ENCODE peak calls at places on chromosomes 4 and X, in ten cellular contexts. A is breast epithelium, V is endothelial cell of umbilical vein, L is K562, P is prostate gland, U is esophagus muscularis mucosa, K is GM12892, N is sigmoid colon, I is GM12891, T is HepG2. M is an unnamed sample.
A peak's percentile ranks its signal among the peaks of the same experiment; 100 is the strongest.

GRCh38 chr4:48331577-48332340 is 9.6 kb upstream of the SLAIN2 start:
- DNase-seq in V (no peak), T (no peak), I (no peak), N (no peak), A (no peak), P (no peak), U (no peak), L (no peak), K (no peak), M (no peak)

GRCh38 chrX:43481601-43482000 is 174.5 kb upstream of the MAOA start:
- DNase-seq in P (no peak), V (no peak), A (no peak), U (no peak), L (peak; percentile 2), T (no peak), N (no peak), K (no peak), I (no peak), M (no peak)

GRCh38 chr4:40827774-40828173 is 78.0 kb downstream of the NSUN7 start:
- DNase-seq in A (no peak), I (no peak), P (no peak), V (no peak), T (no peak), U (no peak), N (no peak), L (no peak), K (no peak), M (no peak)

GRCh38 chr4:144574004-144574403 is 72.0 kb upstream of the HHIP start:
- DNase-seq in N (no peak), T (no peak), L (no peak), V (peak; percentile 33), I (no peak), K (no peak), A (no peak), P (no peak), U (no peak), M (no peak)

GRCh38 chr4:155787113-155787710 is 28.4 kb downstream of the GUCY1B1 start:
- DNase-seq in T (peak; percentile 28), I (no peak), A (no peak), U (no peak), L (no peak), P (peak; percentile 28), K (no peak), N (no peak), V (peak; percentile 75), M (no peak)

GRCh38 chrX:9378980-9379696 is 85.7 kb upstream of the TBL1X start:
- DNase-seq in P (no peak), I (no peak), T (no peak), A (no peak), N (no peak), L (no peak), K (no peak), U (no peak), V (no peak), M (peak; percentile 14)

GRCh38 chrX:103918050-103918449 is 44.4 kb upstream of the TMSB15B start:
- DNase-seq in U (peak; percentile 91), A (no peak), L (peak; percentile 37), N (peak; percentile 77), T (no peak), I (peak; percentile 17), K (peak; percentile 30), V (peak; percentile 59), P (peak; percentile 14), M (peak; percentile 49)

GRCh38 chr4:157014621-157015591 is 43.3 kb upstream of the PDGFC start:
- DNase-seq in I (no peak), N (no peak), T (no peak), V (no peak), P (no peak), L (no peak), K (no peak), U (no peak), A (no peak), M (no peak)

GRCh38 chr4:109410776-109411175 is 22.8 kb upstream of the SEC24B start:
- DNase-seq in P (no peak), I (no peak), U (no peak), N (no peak), K (no peak), T (no peak), L (no peak), V (no peak), A (no peak), M (no peak)

GRCh38 chr4:6563935-6564645 is 10.9 kb upstream of the MAN2B2 start:
- DNase-seq in P (no peak), I (no peak), A (no peak), U (no peak), V (no peak), T (no peak), N (no peak), L (no peak), K (no peak), M (no peak)

GRCh38 chrX:48498374-48498809 is 10.4 kb upstream of the PORCN start:
- DNase-seq in A (no peak), T (no peak), P (no peak), K (no peak), I (no peak), N (no peak), U (no peak), L (no peak), V (peak; percentile 44), M (no peak)

GRCh38 chr4:92451792-92452191 is 148.0 kb downstream of the GRID2 start:
- DNase-seq in K (no peak), P (no peak), I (no peak), N (no peak), U (no peak), A (no peak), L (no peak), T (no peak), V (no peak), M (no peak)

GRCh38 chrX:149938427-149939270 is at the start of gene EOLA2:
- DNase-seq in P (peak; percentile 91), K (peak; percentile 47), I (peak; percentile 43), T (peak; percentile 94), U (peak; percentile 99), N (peak; percentile 98), V (peak; percentile 99), A (peak; percentile 96), L (peak; percentile 76), M (peak; percentile 94)
- TF ChIP-seq POLR2A in P (peak; percentile 56), K (no peak), I (no peak), T (peak; percentile 71), U (peak; percentile 1), N (no peak), V (peak; percentile 34), A (peak; percentile 41), L (peak; percentile 75), M (peak; percentile 32)

GRCh38 chr4:128830906-128831525 is 21.5 kb downstream of the JADE1 start:
- DNase-seq in A (no peak), K (no peak), N (no peak), U (no peak), P (no peak), L (no peak), T (no peak), V (peak; percentile 49), I (no peak), M (no peak)

GRCh38 chr4:128827280-128827679 is 17.8 kb downstream of the JADE1 start:
- DNase-seq in K (no peak), P (no peak), L (no peak), V (no peak), I (no peak), N (no peak), A (no peak), T (no peak), U (no peak), M (no peak)

GRCh38 chr4:128835498-128836222 is 26.2 kb downstream of the JADE1 start:
- DNase-seq in U (no peak), V (no peak), L (no peak), N (peak; percentile 90), I (no peak), P (peak; percentile 22), K (no peak), A (no peak), T (no peak), M (peak; percentile 23)

GRCh38 chr4:128832253-128832641 is 22.7 kb downstream of the JADE1 start:
- DNase-seq in L (no peak), I (no peak), T (no peak), K (no peak), V (no peak), A (no peak), P (no peak), U (no peak), N (no peak), M (no peak)

GRCh38 chr4:128831526-128832252 is 22.2 kb downstream of the JADE1 start:
- DNase-seq in K (no peak), L (no peak), P (no peak), V (no peak), T (peak; percentile 57), N (no peak), A (no peak), I (no peak), U (no peak), M (no peak)
- TF ChIP-seq POLR2AphosphoS5 in K (no peak), L (no peak), P (no peak), V (no peak), T (no peak), N (no peak), A (no peak), I (no peak), U (no peak), M (no peak)

DNA sequence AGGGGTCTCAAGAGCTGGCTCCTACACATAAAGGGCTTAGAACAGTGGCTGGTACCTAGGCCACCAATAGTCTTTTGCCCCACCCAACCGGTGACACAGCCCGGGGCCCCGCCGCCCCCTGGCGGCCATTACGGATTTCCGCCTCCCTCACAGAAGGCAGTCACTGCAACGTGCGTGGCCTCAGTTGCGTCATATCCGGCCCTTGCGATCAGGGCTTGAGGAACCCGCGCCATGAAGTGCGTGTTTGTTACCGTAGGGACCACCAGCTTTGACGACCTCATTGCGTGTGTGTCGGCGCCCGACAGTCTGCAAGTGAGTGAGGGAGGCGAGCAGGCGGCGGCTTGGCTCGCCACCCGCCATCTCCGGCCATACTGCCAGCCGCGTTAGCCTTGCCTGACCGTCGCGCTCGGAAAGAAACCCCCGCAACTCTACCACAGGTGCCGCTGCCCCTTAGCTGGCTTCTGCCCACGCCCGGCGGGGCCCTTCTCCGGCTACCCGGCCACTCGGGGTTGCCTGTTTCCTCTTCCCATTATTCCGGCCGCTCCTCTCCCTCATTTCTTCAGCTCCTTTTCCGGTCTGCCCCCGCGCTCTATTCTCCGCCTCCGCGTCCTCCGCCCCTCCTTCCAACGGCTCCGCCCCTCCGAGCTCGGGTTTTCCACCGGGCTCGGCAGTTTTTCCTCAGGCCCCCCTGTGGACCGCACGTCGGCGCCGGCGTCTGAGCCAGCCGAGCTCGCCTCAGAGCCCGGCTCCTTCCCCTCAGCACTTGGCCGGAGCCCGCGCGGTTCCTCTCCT is at the start of gene ALG13:
- DNase-seq in U (peak; percentile 95), K (peak; percentile 65), L (peak; percentile 89), A (peak; percentile 87), N (peak; percentile 96), P (peak; percentile 81), T (peak; percentile 80), V (peak; percentile 85), I (peak; percentile 63), M (peak; percentile 88)
- TF ChIP-seq POLR2A in U (peak; percentile 31), K (peak; percentile 98), L (peak; percentile 96), A (peak; percentile 42), N (peak; percentile 40), P (peak; percentile 70), T (peak; percentile 81), V (peak; percentile 73), I (peak; percentile 87), M (peak; percentile 76)

DNA sequence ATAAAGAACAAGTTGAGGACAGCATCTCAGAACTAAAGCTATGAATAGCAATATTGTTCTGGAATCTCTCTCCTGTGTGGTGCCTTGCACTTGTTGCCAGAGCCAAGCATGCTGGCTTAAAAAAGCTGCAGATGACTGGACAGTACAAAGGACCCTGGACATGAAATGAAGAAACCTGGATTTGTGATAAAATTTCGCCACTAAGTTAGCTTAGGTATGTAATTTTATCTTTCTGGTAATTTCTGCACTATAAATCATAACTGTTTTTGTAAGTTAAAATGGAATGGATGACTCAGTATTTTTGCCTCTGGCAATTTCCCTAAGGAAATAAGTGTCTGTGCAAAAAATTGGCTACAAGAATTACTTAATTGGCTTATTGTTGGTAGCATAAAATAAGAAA is 317.2 kb downstream of the CAMK2D start:
- DNase-seq in T (no peak), K (no peak), U (no peak), N (no peak), I (no peak), P (no peak), A (no peak), L (no peak), V (peak; percentile 91), M (no peak)
- TF ChIP-seq POLR2AphosphoS5 in T (no peak), K (no peak), U (peak; percentile 34), N (peak; percentile 64), I (no peak), P (no peak), A (no peak), L (no peak), V (no peak), M (no peak)